ENCODE peak calls at places on chromosomes 2 and 18, in nine cellular contexts. A, X, D, J, H, B, V, E and F are unnamed samples.

GRCh38 chr18:10312316-10313015 is 142.0 kb upstream of the APCDD1 start:
- DNase-seq in A (no peak), X (no peak), D (no peak), J (peak), H (no peak), B (no peak), V (no peak), E (no peak), F (no peak)

GRCh38 chr2:69798466-69798908 is 31.0 kb upstream of the GMCL1 start:
- DNase-seq in A (peak), X (peak), D (peak), J (peak), H (peak), B (no peak), V (no peak), E (no peak), F (peak)

GRCh38 chr2:16639431-16639830 is 26.2 kb downstream of the CYRIA start:
- DNase-seq in A (no peak), X (no peak), D (no peak), J (no peak), H (no peak), B (no peak), V (no peak), E (no peak), F (no peak)

GRCh38 chr2:23351388-23352141 is 33.4 kb upstream of the KLHL29 start:
- DNase-seq in A (peak), X (peak), D (peak), J (peak), H (peak), B (peak), V (peak), E (peak), F (peak)

GRCh38 chr2:740446-741293 is 63.5 kb upstream of the TMEM18 start:
- DNase-seq in A (no peak), X (peak), D (peak), J (peak), H (peak), B (peak), V (peak), E (peak), F (peak)

GRCh38 chr2:20288941-20289340 is 61.7 kb downstream of the PUM2 start:
- DNase-seq in A (no peak), X (peak), D (no peak), J (peak), H (no peak), B (no peak), V (no peak), E (no peak), F (peak)

GRCh38 chr18:24027156-24027555 is 12.6 kb downstream of the TTC39C start:
- DNase-seq in A (peak), X (peak), D (peak), J (peak), H (peak), B (no peak), V (peak), E (no peak), F (peak)

GRCh38 chr2:10444463-10444862 is 3.7 kb downstream of the ODC1 start:
- DNase-seq in A (no peak), X (no peak), D (no peak), J (no peak), H (peak), B (no peak), V (no peak), E (no peak), F (no peak)

GRCh38 chr2:160942505-160943125 is 217.6 kb upstream of the TANK start:
- DNase-seq in A (no peak), X (no peak), D (no peak), J (peak), H (no peak), B (no peak), V (no peak), E (no peak), F (no peak)

DNA sequence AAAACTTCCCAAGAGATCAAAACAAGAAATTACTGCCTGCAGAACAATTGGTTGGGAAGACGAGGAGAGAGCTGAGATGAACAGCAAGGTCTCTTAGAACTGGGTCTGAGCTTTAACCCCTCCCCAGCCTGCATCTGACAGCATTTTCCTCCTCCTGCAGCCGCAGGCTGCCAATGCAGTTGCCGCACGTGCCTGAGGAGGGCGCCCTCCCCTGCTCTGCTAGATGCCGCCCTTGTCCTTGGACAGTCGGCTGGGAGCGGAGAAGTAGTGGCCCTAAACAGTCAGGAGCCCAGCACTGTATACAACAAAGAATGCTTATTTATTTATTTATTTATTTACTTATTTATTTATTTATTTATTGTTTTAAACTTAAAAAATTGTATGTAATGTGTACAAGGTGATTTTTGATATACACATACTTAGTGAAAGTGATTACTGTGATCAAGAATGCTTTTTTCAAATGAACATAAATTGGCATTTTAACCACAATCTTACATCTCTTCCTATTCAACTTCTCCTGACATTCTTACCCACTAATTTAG is 776.4 kb downstream of the TSN start:
- DNase-seq in A (no peak), X (no peak), D (no peak), J (no peak), H (no peak), B (no peak), V (no peak), E (peak), F (no peak)
- H3K4me3 ChIP-seq in A (no peak), X (no peak), D (no peak), J (no peak), H (no peak), B (no peak), V (no peak), E (no peak), F (peak)

DNA sequence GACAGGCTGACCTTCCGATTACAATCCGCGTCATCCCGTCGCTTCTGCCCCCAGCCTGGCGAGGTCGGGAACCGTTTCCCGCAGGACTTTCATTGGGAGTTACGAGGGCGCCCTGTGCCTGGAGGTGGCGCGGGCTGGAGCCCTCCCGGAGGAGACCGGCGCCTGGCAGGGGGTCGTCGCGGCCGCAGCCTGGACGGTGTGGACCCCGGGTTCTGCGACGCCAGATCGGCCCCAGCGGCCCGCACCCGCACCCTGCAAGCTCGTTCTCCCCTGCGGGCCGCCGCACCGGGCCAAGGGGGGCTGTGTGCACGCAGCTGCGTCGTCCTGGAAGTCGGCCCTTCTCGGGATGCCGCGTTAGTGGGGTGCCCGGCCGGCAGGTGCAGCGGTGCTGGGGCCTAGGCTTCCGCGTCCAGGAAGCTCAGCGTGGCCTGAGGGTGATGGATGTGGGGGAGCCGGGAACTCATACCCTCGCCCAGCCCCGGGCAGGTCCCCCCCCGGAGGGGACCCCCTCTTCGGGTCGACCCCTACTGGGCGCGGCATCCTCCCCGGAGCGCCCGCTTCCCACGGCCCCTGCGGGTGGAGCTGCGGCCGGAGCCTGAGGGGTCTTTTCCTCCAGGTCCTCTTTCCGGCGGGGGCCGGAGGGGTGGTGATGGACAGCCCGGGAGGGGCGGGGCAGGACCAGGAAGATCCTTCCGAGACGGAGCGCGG is 64.0 kb downstream of the LRRFIP1 start:
- DNase-seq in A (no peak), X (peak), D (no peak), J (no peak), H (no peak), B (no peak), V (no peak), E (no peak), F (no peak)
- H3K4me3 ChIP-seq in A (peak), X (peak), D (peak), J (peak), H (peak), B (peak), V (peak), E (no peak), F (peak)

DNA sequence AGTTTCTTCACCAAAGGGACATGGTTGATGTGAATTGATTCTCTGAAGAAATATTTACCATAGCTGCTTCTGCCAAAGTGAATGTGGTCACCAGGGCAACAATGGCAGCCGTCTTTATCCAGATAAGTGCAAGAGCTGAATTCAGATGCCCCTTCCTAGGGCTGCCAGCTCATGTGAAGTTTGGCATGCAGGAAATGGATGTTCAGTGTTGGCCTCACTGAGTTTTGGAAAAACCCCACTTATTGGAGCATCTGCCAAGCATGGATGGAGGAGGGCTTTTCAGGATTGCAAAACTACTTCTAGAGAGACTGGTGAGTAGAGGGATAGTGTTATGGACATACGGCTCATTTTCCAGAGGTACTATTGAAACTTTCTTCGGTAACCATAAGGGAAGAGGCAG is 80.8 kb downstream of the FMNL2 start:
- DNase-seq in A (no peak), X (no peak), D (no peak), J (peak), H (no peak), B (no peak), V (no peak), E (no peak), F (no peak)
- H3K4me3 ChIP-seq in A (no peak), X (no peak), D (no peak), J (no peak), H (no peak), B (no peak), V (no peak), E (no peak), F (no peak)

GRCh38 chr2:58106896-58107295 is 60.3 kb downstream of the VRK2 start:
- DNase-seq in A (no peak), X (peak), D (no peak), J (no peak), H (peak), B (no peak), V (no peak), E (no peak), F (peak)
- H3K4me3 ChIP-seq in A (no peak), X (no peak), D (no peak), J (no peak), H (no peak), B (no peak), V (no peak), E (no peak), F (no peak)

GRCh38 chr2:104052341-104052740 is 801.6 kb upstream of the POU3F3 start:
- DNase-seq in A (no peak), X (no peak), D (no peak), J (no peak), H (no peak), B (no peak), V (no peak), E (no peak), F (no peak)
- H3K4me3 ChIP-seq in A (no peak), X (no peak), D (no peak), J (no peak), H (no peak), B (no peak), V (no peak), E (no peak), F (no peak)

GRCh38 chr2:174730530-174731018 is 33.7 kb downstream of the CHRNA1 start:
- DNase-seq in A (no peak), X (no peak), D (no peak), J (no peak), H (no peak), B (no peak), V (no peak), E (no peak), F (no peak)
- H3K4me3 ChIP-seq in A (peak), X (peak), D (no peak), J (peak), H (no peak), B (no peak), V (no peak), E (no peak), F (peak)

DNA sequence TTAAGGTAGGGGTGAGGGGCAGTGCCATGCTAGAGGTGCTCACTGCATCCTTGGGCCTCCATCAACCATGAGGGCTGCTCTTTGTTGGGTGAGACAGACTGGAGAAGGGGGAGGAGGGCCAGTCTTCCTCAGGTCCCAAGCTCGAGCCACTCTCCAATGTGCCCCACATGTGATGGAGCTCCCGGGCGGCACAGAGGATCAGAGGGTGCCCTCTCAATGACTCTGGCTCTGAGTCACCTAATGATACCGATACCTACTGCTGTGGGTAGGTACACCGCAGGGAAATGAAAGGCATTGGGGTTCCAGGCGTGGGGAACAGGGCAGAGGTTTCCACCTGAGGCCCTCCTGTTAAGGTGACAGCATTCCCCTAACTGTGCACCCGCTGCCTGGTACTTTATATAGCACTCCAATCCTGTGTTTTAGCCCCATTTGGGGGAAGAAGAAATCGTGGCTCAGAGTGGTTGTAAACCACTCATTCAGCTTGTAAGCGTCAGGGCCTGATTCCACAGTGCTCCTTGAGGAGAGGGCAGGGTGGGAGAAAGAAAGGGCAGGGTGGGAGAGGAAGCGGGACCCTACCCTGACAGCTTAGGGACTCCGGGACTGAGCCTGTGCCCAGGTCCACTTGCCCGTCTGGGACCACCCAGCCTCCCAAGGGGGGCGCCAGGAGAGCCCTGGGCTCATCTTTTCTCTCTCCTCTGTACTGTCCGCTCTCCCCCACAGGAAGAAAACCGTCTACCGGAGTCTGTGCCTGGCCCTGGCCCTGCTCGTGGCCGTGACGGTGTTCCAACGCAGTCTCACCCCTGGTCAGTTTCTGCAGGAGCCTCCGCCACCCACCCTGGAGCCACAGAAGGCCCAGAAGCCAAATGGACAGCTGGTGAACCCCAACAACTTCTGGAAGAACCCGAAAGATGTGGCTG is 1.8 kb downstream of the B3GNT7 start:
- DNase-seq in A (no peak), X (no peak), D (no peak), J (no peak), H (no peak), B (no peak), V (no peak), E (no peak), F (no peak)
- H3K4me3 ChIP-seq in A (peak), X (no peak), D (no peak), J (no peak), H (no peak), B (peak), V (no peak), E (no peak), F (no peak)

GRCh38 chr2:185738679-185739472 is at the start of gene FSIP2:
- DNase-seq in A (peak), X (peak), D (peak), J (peak), H (peak), B (peak), V (peak), E (peak), F (peak)
- H3K4me3 ChIP-seq in A (peak), X (peak), D (no peak), J (peak), H (peak), B (no peak), V (peak), E (peak), F (peak)